ENCODE peak calls at places on chromosomes 16 and 17, in ten cellular contexts. M, F, U, P, J, A, X, S, V and K are unnamed samples.

GRCh38 chr16:85480727-85481101 is 132.4 kb upstream of the GSE1 start:
- DNase-seq in M (peak; percentile 15), F (no peak), U (no peak), P (no peak), J (no peak), A (no peak), X (no peak), S (no peak), V (no peak), K (peak; percentile 88)

GRCh38 chr17:77247048-77247541 is 106.3 kb downstream of the SEC14L1 start:
- DNase-seq in M (peak; percentile 87), F (peak; percentile 60), U (peak; percentile 94), P (peak; percentile 59), J (peak; percentile 71), A (peak; percentile 72), X (peak; percentile 83), S (peak; percentile 76), V (peak; percentile 93), K (peak; percentile 76)

GRCh38 chr17:259341-259976 is 78.0 kb upstream of the DOC2B start:
- DNase-seq in M (no peak), F (no peak), U (no peak), P (no peak), J (no peak), A (no peak), X (no peak), S (no peak), V (no peak), K (no peak)

GRCh38 chr17:57849163-57849873 is 526 bp downstream of the MRPS23 start:
- DNase-seq in M (peak; percentile 20), F (no peak), U (no peak), P (no peak), J (no peak), A (no peak), X (no peak), S (no peak), V (no peak), K (no peak)

GRCh38 chr17:6713130-6713917 is at the start of gene SLC13A5:
- DNase-seq in M (no peak), F (no peak), U (no peak), P (no peak), J (peak; percentile 18), A (peak; percentile 5), X (no peak), S (no peak), V (peak; percentile 93), K (peak; percentile 15)

GRCh38 chr16:47043970-47044684 is 70.7 kb upstream of the DNAJA2 start:
- DNase-seq in M (no peak), F (no peak), U (no peak), P (no peak), J (no peak), A (no peak), X (peak; percentile 46), S (no peak), V (no peak), K (no peak)

GRCh38 chr16:30379165-30379783 is 3.1 kb downstream of the SEPTIN1 start:
- DNase-seq in M (no peak), F (no peak), U (no peak), P (no peak), J (no peak), A (no peak), X (no peak), S (no peak), V (no peak), K (no peak)

GRCh38 chr16:20538181-20538580 is 38.0 kb downstream of the ACSM2B start:
- DNase-seq in M (no peak), F (no peak), U (peak; percentile 34), P (no peak), J (no peak), A (no peak), X (no peak), S (no peak), V (no peak), K (no peak)

GRCh38 chr16:85171004-85171808 is 58.9 kb upstream of the CIBAR2 start:
- DNase-seq in M (no peak), F (no peak), U (no peak), P (no peak), J (no peak), A (no peak), X (no peak), S (no peak), V (no peak), K (no peak)

GRCh38 chr16:71526111-71526998 is at the start of gene CHST4:
- DNase-seq in M (no peak), F (peak; percentile 64), U (no peak), P (peak; percentile 57), J (no peak), A (no peak), X (no peak), S (no peak), V (peak; percentile 68), K (peak; percentile 87)

GRCh38 chr17:49576121-49576905 is 642 bp downstream of the NXPH3 start:
- DNase-seq in M (peak; percentile 21), F (peak; percentile 40), U (no peak), P (peak; percentile 24), J (peak; percentile 49), A (no peak), X (peak; percentile 57), S (no peak), V (peak; percentile 85), K (peak; percentile 50)

GRCh38 chr17:66678827-66679226 is 156.1 kb upstream of the CACNG5 start:
- DNase-seq in M (no peak), F (no peak), U (no peak), P (no peak), J (no peak), A (no peak), X (no peak), S (no peak), V (no peak), K (no peak)

GRCh38 chr17:16872351-16872751 is 99.6 kb downstream of the TNFRSF13B start:
- DNase-seq in M (no peak), F (peak; percentile 11), U (no peak), P (no peak), J (no peak), A (no peak), X (no peak), S (no peak), V (no peak), K (no peak)

GRCh38 chr17:8140413-8141029 is 11.7 kb downstream of the PER1 start:
- DNase-seq in M (no peak), F (no peak), U (no peak), P (no peak), J (no peak), A (no peak), X (no peak), S (no peak), V (no peak), K (no peak)

GRCh38 chr17:19724501-19725420 is 8.4 kb upstream of the SLC47A2 start:
- DNase-seq in M (peak; percentile 81), F (peak; percentile 34), U (no peak), P (no peak), J (no peak), A (peak; percentile 69), X (peak; percentile 69), S (peak; percentile 48), V (no peak), K (no peak)

GRCh38 chr17:46818319-46818928 is at the start of gene WNT3:
- DNase-seq in M (peak; percentile 17), F (no peak), U (no peak), P (no peak), J (no peak), A (no peak), X (no peak), S (no peak), V (peak; percentile 82), K (no peak)

GRCh38 chr17:45413498-45413923 is 19.2 kb downstream of the ARHGAP27 start:
- DNase-seq in M (peak; percentile 92), F (no peak), U (no peak), P (no peak), J (no peak), A (no peak), X (peak; percentile 73), S (no peak), V (no peak), K (no peak)

GRCh38 chr17:6365187-6365943 is 69.6 kb downstream of the AIPL1 start:
- DNase-seq in M (peak; percentile 5), F (peak; percentile 62), U (peak; percentile 57), P (peak; percentile 74), J (no peak), A (no peak), X (no peak), S (no peak), V (no peak), K (peak; percentile 18)

GRCh38 chr16:66520406-66521194 is 29.3 kb downstream of the TK2 start:
- DNase-seq in M (no peak), F (no peak), U (no peak), P (no peak), J (no peak), A (no peak), X (peak; percentile 58), S (no peak), V (no peak), K (no peak)

DNA sequence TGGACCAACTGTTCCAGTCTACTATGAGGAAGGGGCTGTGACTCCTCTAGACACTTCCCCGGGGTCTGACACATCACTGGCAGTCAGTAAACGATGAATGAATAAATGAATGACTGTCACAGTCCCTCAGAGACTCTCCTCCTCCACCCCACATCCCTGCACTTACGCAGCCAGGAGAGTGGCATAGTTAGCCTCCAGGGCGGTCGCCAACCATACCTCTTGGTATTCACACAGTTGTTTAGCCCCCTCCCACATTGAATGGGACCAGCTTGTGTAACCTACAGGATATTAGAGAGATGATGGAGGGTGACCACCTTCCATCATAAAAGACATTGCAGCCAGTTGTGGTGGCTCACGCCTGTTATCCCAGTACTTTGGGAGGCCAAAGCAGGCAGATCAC is 25.7 kb downstream of the UBALD1 start:
- DNase-seq in M (no peak), F (no peak), U (no peak), P (no peak), J (no peak), A (no peak), X (no peak), S (no peak), V (no peak), K (no peak)
- H3K4me3 ChIP-seq in M (no peak overlapping the region), F (no peak overlapping the region), U (no peak overlapping the region), P (no peak overlapping the region), J (no peak overlapping the region), A (no peak overlapping the region), X (no peak overlapping the region), S (no peak overlapping the region), V (no peak overlapping the region), K (no peak overlapping the region)

GRCh38 chr17:30380643-30381419 is 2.1 kb downstream of the CPD start:
- DNase-seq in M (no peak), F (no peak), U (no peak), P (no peak), J (no peak), A (no peak), X (no peak), S (no peak), V (no peak), K (no peak)
- H3K4me3 ChIP-seq in M (no peak overlapping the region), F (peak overlapping the region; percentile 72), U (peak overlapping the region; percentile 96), P (peak overlapping the region; percentile 66), J (peak overlapping the region; percentile 83), A (peak overlapping the region; percentile 87), X (peak overlapping the region; percentile 73), S (peak overlapping the region; percentile 80), V (peak overlapping the region; percentile 86), K (peak overlapping the region; percentile 86)

GRCh38 chr17:81130385-81131288 is 34.7 kb upstream of the PVALEF start:
- DNase-seq in M (peak; percentile 29), F (no peak), U (no peak), P (no peak), J (no peak), A (no peak), X (no peak), S (no peak), V (peak; percentile 62), K (no peak)
- H3K4me3 ChIP-seq in M (no peak overlapping the region), F (no peak overlapping the region), U (peak overlapping the region; percentile 20), P (no peak overlapping the region), J (no peak overlapping the region), A (no peak overlapping the region), X (no peak overlapping the region), S (peak overlapping the region; percentile 65), V (no peak overlapping the region), K (no peak overlapping the region)

GRCh38 chr17:21288581-21289017 is 4.1 kb downstream of the MAP2K3 start:
- DNase-seq in M (no peak), F (no peak), U (no peak), P (no peak), J (no peak), A (no peak), X (no peak), S (no peak), V (no peak), K (no peak)
- H3K4me3 ChIP-seq in M (no peak overlapping the region), F (peak overlapping the region; percentile 98), U (peak overlapping the region; percentile 85), P (peak overlapping the region; percentile 8), J (no peak overlapping the region), A (peak overlapping the region; percentile 94), X (peak overlapping the region; percentile 69), S (peak overlapping the region; percentile 90), V (no peak overlapping the region), K (no peak overlapping the region)